ENCODE peak calls at places on chromosomes 7 and 10, in ten cellular contexts. One of them, this sample, is unnamed. For H3K4me1, the result is how much of the 10 kb centered on the place peaks cover.

GRCh38 chr7:150927954-150928340 is 50.2 kb downstream of the KCNH2 start:
- DNase-seq in stomach: no peak
- DNase-seq in ovary: no peak
- DNase-seq in HepG2: no peak
- DNase-seq in tibial nerve: no peak
- DNase-seq in SK-N-SH: no peak
- DNase-seq in transverse colon: no peak
- DNase-seq in sigmoid colon: no peak
- DNase-seq in H1: no peak
- DNase-seq in A549: peak
- DNase-seq in this sample: no peak

GRCh38 chr10:99926925-99927718 is 82.6 kb downstream of the DNMBP start:
- DNase-seq in stomach: peak
- DNase-seq in ovary: peak
- DNase-seq in HepG2: peak
- DNase-seq in tibial nerve: peak
- DNase-seq in SK-N-SH: no peak
- DNase-seq in transverse colon: peak
- DNase-seq in sigmoid colon: peak
- DNase-seq in H1: no peak
- DNase-seq in A549: peak
- DNase-seq in this sample: peak

GRCh38 chr7:73423519-73424485 is 9.8 kb upstream of the FZD9 start:
- DNase-seq in stomach: no peak
- DNase-seq in ovary: peak
- DNase-seq in HepG2: peak
- DNase-seq in tibial nerve: no peak
- DNase-seq in SK-N-SH: no peak
- DNase-seq in transverse colon: no peak
- DNase-seq in sigmoid colon: no peak
- DNase-seq in H1: no peak
- DNase-seq in A549: no peak
- DNase-seq in this sample: no peak

GRCh38 chr10:110077436-110078120 is 69.8 kb downstream of the ADD3 start:
- DNase-seq in stomach: no peak
- DNase-seq in ovary: no peak
- DNase-seq in HepG2: peak
- DNase-seq in tibial nerve: no peak
- DNase-seq in SK-N-SH: no peak
- DNase-seq in transverse colon: no peak
- DNase-seq in sigmoid colon: no peak
- DNase-seq in H1: no peak
- DNase-seq in A549: no peak
- DNase-seq in this sample: no peak

GRCh38 chr7:516606-517456 is 2.8 kb downstream of the PDGFA start:
- DNase-seq in stomach: peak
- DNase-seq in ovary: peak
- DNase-seq in HepG2: peak
- DNase-seq in tibial nerve: peak
- DNase-seq in SK-N-SH: no peak
- DNase-seq in transverse colon: peak
- DNase-seq in sigmoid colon: no peak
- DNase-seq in H1: no peak
- DNase-seq in A549: peak
- DNase-seq in this sample: no peak

GRCh38 chr10:28284126-28284525 is 18.7 kb downstream of the MPP7 start:
- DNase-seq in stomach: no peak
- DNase-seq in ovary: no peak
- DNase-seq in HepG2: peak
- DNase-seq in tibial nerve: no peak
- DNase-seq in SK-N-SH: no peak
- DNase-seq in transverse colon: no peak
- DNase-seq in sigmoid colon: no peak
- DNase-seq in H1: no peak
- DNase-seq in A549: no peak
- DNase-seq in this sample: no peak

GRCh38 chr10:97150191-97150590 is 35.6 kb downstream of the SLIT1 start:
- DNase-seq in stomach: no peak
- DNase-seq in ovary: no peak
- DNase-seq in HepG2: no peak
- DNase-seq in tibial nerve: no peak
- DNase-seq in SK-N-SH: peak
- DNase-seq in transverse colon: no peak
- DNase-seq in sigmoid colon: no peak
- DNase-seq in H1: no peak
- DNase-seq in A549: no peak
- DNase-seq in this sample: no peak

GRCh38 chr7:99679400-99680191 is at the start of gene CYP3A5:
- DNase-seq in stomach: peak
- DNase-seq in ovary: no peak
- DNase-seq in HepG2: no peak
- DNase-seq in tibial nerve: no peak
- DNase-seq in SK-N-SH: no peak
- DNase-seq in transverse colon: peak
- DNase-seq in sigmoid colon: peak
- DNase-seq in H1: no peak
- DNase-seq in A549: peak
- DNase-seq in this sample: no peak

GRCh38 chr10:58326967-58327381 is 7.8 kb upstream of the UBE2D1 start:
- DNase-seq in stomach: no peak
- DNase-seq in ovary: peak
- DNase-seq in HepG2: no peak
- DNase-seq in tibial nerve: peak
- DNase-seq in SK-N-SH: no peak
- DNase-seq in transverse colon: no peak
- DNase-seq in sigmoid colon: peak
- DNase-seq in H1: no peak
- DNase-seq in A549: no peak
- DNase-seq in this sample: peak

GRCh38 chr7:80661729-80662128 is 23.3 kb downstream of the CD36 start:
- DNase-seq in stomach: no peak
- DNase-seq in ovary: no peak
- DNase-seq in HepG2: no peak
- DNase-seq in tibial nerve: no peak
- DNase-seq in SK-N-SH: no peak
- DNase-seq in transverse colon: no peak
- DNase-seq in sigmoid colon: no peak
- DNase-seq in H1: no peak
- DNase-seq in A549: peak
- DNase-seq in this sample: no peak
- TF ChIP-seq EP300 in stomach: no peak
- TF ChIP-seq EP300 in ovary: no peak
- TF ChIP-seq EP300 in HepG2: no peak
- TF ChIP-seq EP300 in tibial nerve: no peak
- TF ChIP-seq EP300 in SK-N-SH: no peak
- TF ChIP-seq EP300 in transverse colon: no peak
- TF ChIP-seq EP300 in sigmoid colon: no peak
- TF ChIP-seq EP300 in H1: no peak
- TF ChIP-seq EP300 in A549: no peak
- TF ChIP-seq EP300 in this sample: no peak

GRCh38 chr10:72365106-72365505 is 10.4 kb upstream of the DNAJB12 start:
- DNase-seq in stomach: no peak
- DNase-seq in ovary: no peak
- DNase-seq in HepG2: no peak
- DNase-seq in tibial nerve: no peak
- DNase-seq in SK-N-SH: no peak
- DNase-seq in transverse colon: no peak
- DNase-seq in sigmoid colon: peak
- DNase-seq in H1: no peak
- DNase-seq in A549: no peak
- DNase-seq in this sample: no peak

GRCh38 chr10:72370201-72370722 is 15.5 kb upstream of the DNAJB12 start:
- DNase-seq in stomach: no peak
- DNase-seq in ovary: no peak
- DNase-seq in HepG2: no peak
- DNase-seq in tibial nerve: no peak
- DNase-seq in SK-N-SH: no peak
- DNase-seq in transverse colon: no peak
- DNase-seq in sigmoid colon: no peak
- DNase-seq in H1: no peak
- DNase-seq in A549: no peak
- DNase-seq in this sample: no peak

GRCh38 chr10:72367301-72367970 is 12.7 kb upstream of the DNAJB12 start:
- DNase-seq in stomach: no peak
- DNase-seq in ovary: no peak
- DNase-seq in HepG2: no peak
- DNase-seq in tibial nerve: no peak
- DNase-seq in SK-N-SH: no peak
- DNase-seq in transverse colon: no peak
- DNase-seq in sigmoid colon: no peak
- DNase-seq in H1: no peak
- DNase-seq in A549: no peak
- DNase-seq in this sample: no peak

GRCh38 chr10:72364239-72364777 is 9.6 kb upstream of the DNAJB12 start:
- DNase-seq in stomach: peak
- DNase-seq in ovary: peak
- DNase-seq in HepG2: peak
- DNase-seq in tibial nerve: peak
- DNase-seq in SK-N-SH: peak
- DNase-seq in transverse colon: peak
- DNase-seq in sigmoid colon: peak
- DNase-seq in H1: peak
- DNase-seq in A549: peak
- DNase-seq in this sample: peak
- H3K27ac ChIP-seq in stomach: peak
- H3K27ac ChIP-seq in ovary: no peak
- H3K27ac ChIP-seq in HepG2: no peak
- H3K27ac ChIP-seq in tibial nerve: peak
- H3K27ac ChIP-seq in SK-N-SH: peak
- H3K27ac ChIP-seq in transverse colon: no peak
- H3K27ac ChIP-seq in sigmoid colon: peak
- H3K27ac ChIP-seq in H1: no peak
- H3K27ac ChIP-seq in A549: peak
- H3K27ac ChIP-seq in this sample: no peak

GRCh38 chr10:71259282-71259681 is 46.9 kb downstream of the UNC5B start:
- DNase-seq in stomach: no peak
- DNase-seq in ovary: no peak
- DNase-seq in HepG2: no peak
- DNase-seq in tibial nerve: no peak
- DNase-seq in SK-N-SH: no peak
- DNase-seq in transverse colon: no peak
- DNase-seq in sigmoid colon: no peak
- DNase-seq in H1: no peak
- DNase-seq in A549: no peak
- DNase-seq in this sample: no peak
- H3K4me1 ChIP-seq in stomach: half or more
- H3K4me1 ChIP-seq in ovary: under half
- H3K4me1 ChIP-seq in HepG2: under half
- H3K4me1 ChIP-seq in tibial nerve: under half
- H3K4me1 ChIP-seq in SK-N-SH: half or more
- H3K4me1 ChIP-seq in transverse colon: under half
- H3K4me1 ChIP-seq in sigmoid colon: half or more
- H3K4me1 ChIP-seq in H1: under half
- H3K4me1 ChIP-seq in A549: under half
- H3K4me1 ChIP-seq in this sample: under half

GRCh38 chr10:119807960-119808697 is 64.5 kb downstream of the MCMBP start:
- DNase-seq in stomach: no peak
- DNase-seq in ovary: no peak
- DNase-seq in HepG2: no peak
- DNase-seq in tibial nerve: no peak
- DNase-seq in SK-N-SH: no peak
- DNase-seq in transverse colon: no peak
- DNase-seq in sigmoid colon: no peak
- DNase-seq in H1: no peak
- DNase-seq in A549: no peak
- DNase-seq in this sample: no peak
- TF ChIP-seq EP300 in stomach: no peak
- TF ChIP-seq EP300 in ovary: no peak
- TF ChIP-seq EP300 in HepG2: no peak
- TF ChIP-seq EP300 in tibial nerve: no peak
- TF ChIP-seq EP300 in SK-N-SH: no peak
- TF ChIP-seq EP300 in transverse colon: no peak
- TF ChIP-seq EP300 in sigmoid colon: no peak
- TF ChIP-seq EP300 in H1: no peak
- TF ChIP-seq EP300 in A549: no peak
- TF ChIP-seq EP300 in this sample: no peak

GRCh38 chr10:88996927-88997326 is 6.3 kb downstream of the FAS start:
- DNase-seq in stomach: no peak
- DNase-seq in ovary: no peak
- DNase-seq in HepG2: no peak
- DNase-seq in tibial nerve: no peak
- DNase-seq in SK-N-SH: no peak
- DNase-seq in transverse colon: no peak
- DNase-seq in sigmoid colon: no peak
- DNase-seq in H1: no peak
- DNase-seq in A549: no peak
- DNase-seq in this sample: no peak
- H3K27ac ChIP-seq in stomach: no peak
- H3K27ac ChIP-seq in ovary: peak
- H3K27ac ChIP-seq in HepG2: no peak
- H3K27ac ChIP-seq in tibial nerve: no peak
- H3K27ac ChIP-seq in SK-N-SH: no peak
- H3K27ac ChIP-seq in transverse colon: peak
- H3K27ac ChIP-seq in sigmoid colon: no peak
- H3K27ac ChIP-seq in H1: no peak
- H3K27ac ChIP-seq in A549: no peak
- H3K27ac ChIP-seq in this sample: peak